ENCODE peak calls at places on chromosomes 12 and 14, in six cellular contexts. One of them, this sample, is unnamed.

GRCh38 chr14:104976198-104977007 is 1.8 kb downstream of the AHNAK2 start:
- DNase-seq in astrocyte of the cerebellum: no peak
- DNase-seq in psoas muscle: peak
- DNase-seq in GM10248: peak
- DNase-seq in glutamatergic neuron: peak
- DNase-seq in dorsolateral prefrontal cortex: peak
- DNase-seq in this sample: peak

GRCh38 chr12:108672054-108672453 is 38.4 kb upstream of the SELPLG start:
- DNase-seq in psoas muscle: no peak
- DNase-seq in dorsolateral prefrontal cortex: no peak
- DNase-seq in astrocyte of the cerebellum: no peak
- DNase-seq in glutamatergic neuron: no peak
- DNase-seq in GM10248: no peak
- DNase-seq in this sample: no peak

GRCh38 chr12:6468283-6468575 is 2.2 kb downstream of the VAMP1 start:
- DNase-seq in GM10248: no peak
- DNase-seq in dorsolateral prefrontal cortex: no peak
- DNase-seq in astrocyte of the cerebellum: no peak
- DNase-seq in glutamatergic neuron: no peak
- DNase-seq in psoas muscle: no peak
- DNase-seq in this sample: no peak

GRCh38 chr12:107351716-107352115 is 258.4 kb upstream of the CRY1 start:
- DNase-seq in GM10248: no peak
- DNase-seq in astrocyte of the cerebellum: no peak
- DNase-seq in dorsolateral prefrontal cortex: no peak
- DNase-seq in psoas muscle: no peak
- DNase-seq in glutamatergic neuron: no peak
- DNase-seq in this sample: no peak

GRCh38 chr12:131282292-131283080 is 328.8 kb downstream of the ADGRD1 start:
- DNase-seq in astrocyte of the cerebellum: no peak
- DNase-seq in dorsolateral prefrontal cortex: peak
- DNase-seq in glutamatergic neuron: no peak
- DNase-seq in GM10248: no peak
- DNase-seq in psoas muscle: no peak
- DNase-seq in this sample: no peak

GRCh38 chr14:78254911-78255431 is 84.8 kb downstream of the NRXN3 start:
- DNase-seq in glutamatergic neuron: no peak
- DNase-seq in dorsolateral prefrontal cortex: peak
- DNase-seq in GM10248: no peak
- DNase-seq in astrocyte of the cerebellum: peak
- DNase-seq in psoas muscle: no peak
- DNase-seq in this sample: no peak

GRCh38 chr12:3655331-3655900 is 97.5 kb downstream of the CRACR2A start:
- DNase-seq in astrocyte of the cerebellum: no peak
- DNase-seq in psoas muscle: no peak
- DNase-seq in dorsolateral prefrontal cortex: no peak
- DNase-seq in glutamatergic neuron: peak
- DNase-seq in GM10248: peak
- DNase-seq in this sample: no peak

GRCh38 chr12:125185740-125186470 is 120.7 kb downstream of the AACS start:
- DNase-seq in glutamatergic neuron: peak
- DNase-seq in dorsolateral prefrontal cortex: peak
- DNase-seq in psoas muscle: peak
- DNase-seq in astrocyte of the cerebellum: peak
- DNase-seq in GM10248: peak
- DNase-seq in this sample: peak

GRCh38 chr14:103372552-103373304 is 12.5 kb upstream of the MARK3 start:
- DNase-seq in GM10248: no peak
- DNase-seq in dorsolateral prefrontal cortex: no peak
- DNase-seq in astrocyte of the cerebellum: peak
- DNase-seq in psoas muscle: no peak
- DNase-seq in glutamatergic neuron: peak
- DNase-seq in this sample: no peak

GRCh38 chr14:23061995-23062394 is 4.7 kb upstream of the CDH24 start:
- DNase-seq in glutamatergic neuron: no peak
- DNase-seq in astrocyte of the cerebellum: peak
- DNase-seq in psoas muscle: peak
- DNase-seq in dorsolateral prefrontal cortex: no peak
- DNase-seq in GM10248: no peak
- DNase-seq in this sample: no peak

GRCh38 chr12:25256826-25257225 is 6.1 kb upstream of the KRAS start:
- DNase-seq in dorsolateral prefrontal cortex: no peak
- DNase-seq in glutamatergic neuron: no peak
- DNase-seq in astrocyte of the cerebellum: no peak
- DNase-seq in psoas muscle: no peak
- DNase-seq in GM10248: no peak
- DNase-seq in this sample: no peak

GRCh38 chr14:78758333-78758732 is 588.2 kb downstream of the NRXN3 start:
- DNase-seq in psoas muscle: no peak
- DNase-seq in astrocyte of the cerebellum: peak
- DNase-seq in GM10248: peak
- DNase-seq in glutamatergic neuron: no peak
- DNase-seq in dorsolateral prefrontal cortex: no peak
- DNase-seq in this sample: no peak

GRCh38 chr14:73234586-73235394 is 2.5 kb upstream of the PAPLN start:
- DNase-seq in GM10248: no peak
- DNase-seq in glutamatergic neuron: no peak
- DNase-seq in psoas muscle: no peak
- DNase-seq in dorsolateral prefrontal cortex: no peak
- DNase-seq in astrocyte of the cerebellum: no peak
- DNase-seq in this sample: no peak

GRCh38 chr12:40031965-40032364 is 73.9 kb downstream of the SLC2A13 start:
- DNase-seq in psoas muscle: no peak
- DNase-seq in astrocyte of the cerebellum: no peak
- DNase-seq in dorsolateral prefrontal cortex: no peak
- DNase-seq in glutamatergic neuron: no peak
- DNase-seq in GM10248: no peak
- DNase-seq in this sample: no peak
- TF ChIP-seq CTCF in psoas muscle: no peak
- TF ChIP-seq CTCF in astrocyte of the cerebellum: no peak
- TF ChIP-seq CTCF in dorsolateral prefrontal cortex: no peak
- TF ChIP-seq CTCF in glutamatergic neuron: no peak
- TF ChIP-seq CTCF in GM10248: no peak
- TF ChIP-seq CTCF in this sample: no peak

DNA sequence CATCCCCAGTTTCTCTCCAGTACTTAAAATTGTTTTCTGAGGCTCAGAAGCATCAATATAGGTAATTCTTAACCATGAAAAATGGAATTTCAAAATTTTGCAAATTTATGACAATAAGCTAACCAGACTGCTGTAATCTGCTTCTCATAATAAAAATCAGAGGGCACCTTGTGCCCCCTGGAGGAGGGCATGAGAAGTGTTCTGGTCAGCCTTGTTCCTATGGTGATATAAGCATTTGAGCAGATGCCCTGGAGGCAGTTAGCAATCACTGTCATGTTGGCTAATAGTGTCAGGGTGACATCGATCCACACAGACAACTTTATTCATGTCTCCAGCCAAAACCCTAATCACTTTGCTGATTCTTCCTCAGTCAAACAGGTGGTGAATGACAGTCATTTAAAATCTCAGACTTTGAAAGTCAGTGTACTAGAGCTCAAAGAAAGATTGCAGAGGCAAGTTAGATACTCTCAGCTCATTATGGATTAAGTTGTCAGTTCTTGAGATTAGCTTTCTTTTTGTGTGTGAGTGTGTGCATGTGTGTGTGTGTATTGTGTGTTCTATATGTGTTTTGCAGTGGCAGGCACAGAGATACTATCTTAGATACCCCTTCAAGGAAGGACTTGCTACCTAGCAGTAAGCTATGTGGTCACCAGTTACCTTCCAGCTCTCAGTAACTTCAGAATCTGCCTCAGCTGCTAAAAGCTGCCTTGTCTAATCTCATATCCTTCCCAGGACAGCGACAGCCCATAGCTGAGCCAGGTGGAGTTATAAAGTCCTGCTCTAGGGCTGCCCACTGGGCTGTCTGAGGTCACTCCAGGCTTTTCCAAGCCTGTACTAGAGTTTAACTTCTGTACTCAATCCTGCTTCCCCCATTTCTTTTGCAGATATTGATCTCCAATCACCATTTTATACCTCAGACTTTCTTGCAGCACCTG is 942.8 kb downstream of the GALC start:
- DNase-seq in astrocyte of the cerebellum: no peak
- DNase-seq in glutamatergic neuron: peak
- DNase-seq in psoas muscle: no peak
- DNase-seq in GM10248: no peak
- DNase-seq in dorsolateral prefrontal cortex: no peak
- DNase-seq in this sample: no peak
- TF ChIP-seq CTCF in astrocyte of the cerebellum: peak
- TF ChIP-seq CTCF in glutamatergic neuron: peak
- TF ChIP-seq CTCF in psoas muscle: no peak
- TF ChIP-seq CTCF in GM10248: no peak
- TF ChIP-seq CTCF in dorsolateral prefrontal cortex: peak
- TF ChIP-seq CTCF in this sample: no peak

GRCh38 chr14:24483604-24484252 is 24.3 kb downstream of the CMA1 start:
- DNase-seq in glutamatergic neuron: no peak
- DNase-seq in dorsolateral prefrontal cortex: no peak
- DNase-seq in psoas muscle: no peak
- DNase-seq in astrocyte of the cerebellum: no peak
- DNase-seq in GM10248: no peak
- DNase-seq in this sample: no peak

GRCh38 chr14:24481622-24482324 is 26.3 kb downstream of the CMA1 start:
- DNase-seq in astrocyte of the cerebellum: no peak
- DNase-seq in psoas muscle: no peak
- DNase-seq in dorsolateral prefrontal cortex: no peak
- DNase-seq in GM10248: peak
- DNase-seq in glutamatergic neuron: peak
- DNase-seq in this sample: peak
- TF ChIP-seq CTCF in astrocyte of the cerebellum: peak
- TF ChIP-seq CTCF in psoas muscle: peak
- TF ChIP-seq CTCF in dorsolateral prefrontal cortex: peak
- TF ChIP-seq CTCF in GM10248: peak
- TF ChIP-seq CTCF in glutamatergic neuron: peak
- TF ChIP-seq CTCF in this sample: peak

GRCh38 chr12:72268386-72268785 is 3.8 kb upstream of the TRHDE start:
- DNase-seq in dorsolateral prefrontal cortex: no peak
- DNase-seq in glutamatergic neuron: no peak
- DNase-seq in GM10248: no peak
- DNase-seq in astrocyte of the cerebellum: no peak
- DNase-seq in psoas muscle: no peak
- DNase-seq in this sample: no peak

GRCh38 chr12:72269491-72269890 is 2.7 kb upstream of the TRHDE start:
- DNase-seq in dorsolateral prefrontal cortex: no peak
- DNase-seq in psoas muscle: no peak
- DNase-seq in astrocyte of the cerebellum: no peak
- DNase-seq in glutamatergic neuron: no peak
- DNase-seq in GM10248: no peak
- DNase-seq in this sample: no peak

GRCh38 chr12:72270246-72270645 is 1.9 kb upstream of the TRHDE start:
- DNase-seq in glutamatergic neuron: no peak
- DNase-seq in astrocyte of the cerebellum: no peak
- DNase-seq in dorsolateral prefrontal cortex: no peak
- DNase-seq in psoas muscle: no peak
- DNase-seq in GM10248: no peak
- DNase-seq in this sample: no peak

GRCh38 chr12:72264548-72265175 is 7.5 kb upstream of the TRHDE start:
- DNase-seq in GM10248: no peak
- DNase-seq in dorsolateral prefrontal cortex: no peak
- DNase-seq in glutamatergic neuron: no peak
- DNase-seq in astrocyte of the cerebellum: no peak
- DNase-seq in psoas muscle: no peak
- DNase-seq in this sample: no peak

GRCh38 chr12:72267974-72268373 is 4.2 kb upstream of the TRHDE start:
- DNase-seq in glutamatergic neuron: no peak
- DNase-seq in psoas muscle: no peak
- DNase-seq in GM10248: no peak
- DNase-seq in astrocyte of the cerebellum: no peak
- DNase-seq in dorsolateral prefrontal cortex: no peak
- DNase-seq in this sample: no peak
- TF ChIP-seq CTCF in glutamatergic neuron: peak
- TF ChIP-seq CTCF in psoas muscle: no peak
- TF ChIP-seq CTCF in GM10248: no peak
- TF ChIP-seq CTCF in astrocyte of the cerebellum: peak
- TF ChIP-seq CTCF in dorsolateral prefrontal cortex: peak
- TF ChIP-seq CTCF in this sample: no peak

GRCh38 chr12:21882635-21883034 is 58.6 kb downstream of the ABCC9 start:
- DNase-seq in glutamatergic neuron: no peak
- DNase-seq in dorsolateral prefrontal cortex: no peak
- DNase-seq in GM10248: no peak
- DNase-seq in astrocyte of the cerebellum: no peak
- DNase-seq in psoas muscle: no peak
- DNase-seq in this sample: no peak
- TF ChIP-seq CTCF in glutamatergic neuron: no peak
- TF ChIP-seq CTCF in dorsolateral prefrontal cortex: no peak
- TF ChIP-seq CTCF in GM10248: no peak
- TF ChIP-seq CTCF in astrocyte of the cerebellum: no peak
- TF ChIP-seq CTCF in psoas muscle: no peak
- TF ChIP-seq CTCF in this sample: no peak

DNA sequence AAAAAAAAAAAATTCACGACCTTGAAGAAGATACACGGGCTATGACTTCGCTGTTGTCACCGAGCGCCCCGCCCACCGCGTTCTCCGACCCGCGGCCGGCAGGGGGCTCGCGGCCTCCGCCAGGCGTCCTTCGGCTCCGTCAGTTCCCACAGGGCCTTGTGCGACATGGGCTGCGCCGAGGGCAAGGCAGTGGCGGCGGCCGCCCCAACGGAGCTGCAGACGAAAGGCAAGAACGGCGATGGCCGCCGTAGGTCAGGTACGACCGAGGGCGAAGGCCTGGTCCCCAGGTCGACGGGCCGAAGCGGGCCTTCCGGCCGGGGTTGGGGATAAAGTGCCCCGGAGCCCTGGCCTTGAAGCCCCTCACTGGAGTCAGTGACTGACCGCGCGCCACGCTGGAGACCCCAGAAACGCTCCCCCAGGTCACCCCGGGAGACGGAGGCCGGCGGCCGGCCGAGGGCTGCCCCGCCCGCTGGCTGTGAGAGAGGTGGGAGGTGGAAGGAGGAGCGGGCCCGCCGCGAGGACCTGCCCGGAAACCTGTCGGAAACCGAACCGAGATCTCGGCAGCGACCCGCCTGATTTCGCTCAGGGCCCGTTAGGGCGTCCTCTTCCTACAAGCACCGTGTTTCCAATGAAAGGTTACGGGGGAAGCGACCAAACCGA is at the start of gene TXNRD1:
- DNase-seq in dorsolateral prefrontal cortex: peak
- DNase-seq in astrocyte of the cerebellum: no peak
- DNase-seq in GM10248: peak
- DNase-seq in glutamatergic neuron: peak
- DNase-seq in psoas muscle: peak
- DNase-seq in this sample: peak
- TF ChIP-seq CTCF in dorsolateral prefrontal cortex: peak
- TF ChIP-seq CTCF in astrocyte of the cerebellum: peak
- TF ChIP-seq CTCF in GM10248: peak
- TF ChIP-seq CTCF in glutamatergic neuron: peak
- TF ChIP-seq CTCF in psoas muscle: peak
- TF ChIP-seq CTCF in this sample: peak

DNA sequence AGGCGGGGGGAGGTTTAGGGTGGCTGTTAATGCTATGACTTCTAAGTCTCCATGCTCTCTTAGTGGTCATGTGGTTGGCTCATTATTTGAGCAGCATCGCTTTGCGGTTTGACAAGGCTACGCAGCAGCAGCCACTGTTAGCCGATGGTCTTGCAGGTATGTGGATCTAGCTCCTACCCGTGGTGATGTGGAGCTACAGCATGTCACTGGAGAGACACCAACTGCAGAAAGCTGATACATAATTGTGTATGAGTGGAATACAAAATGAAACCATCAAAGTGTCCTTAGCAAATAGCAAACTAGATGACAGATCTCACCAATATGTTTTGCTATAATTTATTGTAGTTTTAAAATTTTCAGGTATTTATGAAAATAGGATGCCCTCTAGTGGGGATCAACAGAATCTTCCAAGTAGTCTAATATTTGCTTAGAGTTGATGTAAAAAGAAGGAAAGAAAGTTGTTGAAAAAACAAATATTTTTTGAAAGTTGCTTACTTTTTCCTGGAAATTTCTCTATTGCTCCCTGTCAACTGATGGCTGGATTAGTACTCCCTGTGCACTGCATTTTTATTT is 94.9 kb downstream of the NAV3 start:
- DNase-seq in psoas muscle: peak
- DNase-seq in dorsolateral prefrontal cortex: peak
- DNase-seq in astrocyte of the cerebellum: peak
- DNase-seq in glutamatergic neuron: peak
- DNase-seq in GM10248: peak
- DNase-seq in this sample: peak
- TF ChIP-seq CTCF in psoas muscle: peak
- TF ChIP-seq CTCF in dorsolateral prefrontal cortex: peak
- TF ChIP-seq CTCF in astrocyte of the cerebellum: peak
- TF ChIP-seq CTCF in glutamatergic neuron: peak
- TF ChIP-seq CTCF in GM10248: peak
- TF ChIP-seq CTCF in this sample: peak